ENCODE peak calls at places on chromosomes 4 and X, in nine cellular contexts. One of them, this sample, is unnamed.
A peak's percentile ranks its signal among the peaks of the same experiment; 100 is the strongest.

GRCh38 chrX:16022580-16023170 is 100.7 kb upstream of the GRPR start:
- DNase-seq in cardiac muscle cell: no peak
- DNase-seq in naive thymus-derived CD8-positive, alpha-beta T cell: no peak
- DNase-seq in DND-41: no peak
- DNase-seq in bronchial epithelial cell: peak; percentile 69
- DNase-seq in natural killer cell: no peak
- DNase-seq in amygdala: no peak
- DNase-seq in iris pigment epithelial cell: peak; percentile 29
- DNase-seq in colonic mucosa: no peak
- DNase-seq in this sample: no peak

GRCh38 chr4:31051565-31051964 is 331.4 kb downstream of the PCDH7 start:
- DNase-seq in naive thymus-derived CD8-positive, alpha-beta T cell: no peak
- DNase-seq in bronchial epithelial cell: no peak
- DNase-seq in DND-41: no peak
- DNase-seq in cardiac muscle cell: no peak
- DNase-seq in amygdala: no peak
- DNase-seq in natural killer cell: no peak
- DNase-seq in colonic mucosa: no peak
- DNase-seq in iris pigment epithelial cell: peak; percentile 24
- DNase-seq in this sample: no peak

GRCh38 chrX:42131856-42132255 is 208.5 kb upstream of the CASK start:
- DNase-seq in bronchial epithelial cell: peak; percentile 67
- DNase-seq in amygdala: no peak
- DNase-seq in natural killer cell: no peak
- DNase-seq in iris pigment epithelial cell: no peak
- DNase-seq in colonic mucosa: no peak
- DNase-seq in DND-41: no peak
- DNase-seq in naive thymus-derived CD8-positive, alpha-beta T cell: no peak
- DNase-seq in cardiac muscle cell: no peak
- DNase-seq in this sample: peak; percentile 18

GRCh38 chr4:165461176-165461835 is 82.5 kb downstream of the CPE start:
- DNase-seq in amygdala: no peak
- DNase-seq in bronchial epithelial cell: peak; percentile 18
- DNase-seq in colonic mucosa: no peak
- DNase-seq in natural killer cell: no peak
- DNase-seq in cardiac muscle cell: no peak
- DNase-seq in iris pigment epithelial cell: peak; percentile 44
- DNase-seq in DND-41: no peak
- DNase-seq in naive thymus-derived CD8-positive, alpha-beta T cell: no peak
- DNase-seq in this sample: no peak

GRCh38 chr4:157045507-157046127 is 30.3 kb upstream of the GLRB start:
- DNase-seq in natural killer cell: no peak
- DNase-seq in DND-41: no peak
- DNase-seq in amygdala: peak; percentile 1
- DNase-seq in naive thymus-derived CD8-positive, alpha-beta T cell: no peak
- DNase-seq in bronchial epithelial cell: peak; percentile 69
- DNase-seq in iris pigment epithelial cell: peak; percentile 81
- DNase-seq in cardiac muscle cell: peak; percentile 63
- DNase-seq in colonic mucosa: no peak
- DNase-seq in this sample: no peak

GRCh38 chr4:66927937-66928336 is 617.4 kb downstream of the CENPC start:
- DNase-seq in bronchial epithelial cell: no peak
- DNase-seq in natural killer cell: no peak
- DNase-seq in DND-41: no peak
- DNase-seq in iris pigment epithelial cell: no peak
- DNase-seq in cardiac muscle cell: peak; percentile 69
- DNase-seq in naive thymus-derived CD8-positive, alpha-beta T cell: no peak
- DNase-seq in colonic mucosa: no peak
- DNase-seq in amygdala: no peak
- DNase-seq in this sample: no peak

GRCh38 chr4:36549256-36549655 is 267.8 kb downstream of the DTHD1 start:
- DNase-seq in iris pigment epithelial cell: no peak
- DNase-seq in bronchial epithelial cell: peak; percentile 83
- DNase-seq in amygdala: no peak
- DNase-seq in naive thymus-derived CD8-positive, alpha-beta T cell: no peak
- DNase-seq in cardiac muscle cell: no peak
- DNase-seq in DND-41: no peak
- DNase-seq in natural killer cell: no peak
- DNase-seq in colonic mucosa: no peak
- DNase-seq in this sample: no peak

GRCh38 chrX:37314526-37314925 is 34.6 kb upstream of the PRRG1 start:
- DNase-seq in naive thymus-derived CD8-positive, alpha-beta T cell: no peak
- DNase-seq in cardiac muscle cell: no peak
- DNase-seq in bronchial epithelial cell: no peak
- DNase-seq in iris pigment epithelial cell: peak; percentile 74
- DNase-seq in DND-41: no peak
- DNase-seq in colonic mucosa: no peak
- DNase-seq in amygdala: no peak
- DNase-seq in natural killer cell: no peak
- DNase-seq in this sample: no peak

GRCh38 chrX:63661676-63662075 is 123.3 kb downstream of the ARHGEF9 start:
- DNase-seq in cardiac muscle cell: no peak
- DNase-seq in natural killer cell: no peak
- DNase-seq in naive thymus-derived CD8-positive, alpha-beta T cell: no peak
- DNase-seq in DND-41: no peak
- DNase-seq in colonic mucosa: no peak
- DNase-seq in iris pigment epithelial cell: no peak
- DNase-seq in bronchial epithelial cell: no peak
- DNase-seq in amygdala: no peak
- DNase-seq in this sample: no peak

GRCh38 chr4:86926428-86927086 is 8.3 kb upstream of the AFF1 start:
- DNase-seq in naive thymus-derived CD8-positive, alpha-beta T cell: no peak
- DNase-seq in bronchial epithelial cell: peak; percentile 89
- DNase-seq in DND-41: no peak
- DNase-seq in amygdala: no peak
- DNase-seq in natural killer cell: no peak
- DNase-seq in colonic mucosa: no peak
- DNase-seq in cardiac muscle cell: no peak
- DNase-seq in iris pigment epithelial cell: peak; percentile 70
- DNase-seq in this sample: peak; percentile 36

GRCh38 chrX:120791013-120791643 is 84.5 kb downstream of the CT47B1 start:
- DNase-seq in bronchial epithelial cell: peak; percentile 47
- DNase-seq in iris pigment epithelial cell: peak; percentile 73
- DNase-seq in cardiac muscle cell: no peak
- DNase-seq in naive thymus-derived CD8-positive, alpha-beta T cell: no peak
- DNase-seq in colonic mucosa: peak; percentile 18
- DNase-seq in natural killer cell: no peak
- DNase-seq in DND-41: no peak
- DNase-seq in amygdala: peak; percentile 1
- DNase-seq in this sample: peak; percentile 82

This sample was measured in lower leg skin.